ENCODE peak calls at places on chromosomes 3 and 15, in four cellular contexts. N is NB4, L is pancreas, M is breast epithelium. H is an unnamed sample.
A peak's percentile ranks its signal among the peaks of the same experiment; 100 is the strongest.

GRCh38 chr15:65323071-65323511 is 18.6 kb downstream of the RNU5B-1 start:
- DNase-seq in N (no peak), L (peak; percentile 56), M (no peak), H (no peak)

GRCh38 chr3:46668116-46668515 is 25.4 kb downstream of the ALS2CL start:
- DNase-seq in N (no peak), L (no peak), M (no peak), H (peak; percentile 31)

GRCh38 chr3:183287301-183287971 is 34.4 kb downstream of the B3GNT5 start:
- DNase-seq in N (peak; percentile 42), L (no peak), M (no peak), H (no peak)

GRCh38 chr3:45057557-45057956 is 31.5 kb downstream of the CLEC3B start:
- DNase-seq in N (no peak), L (no peak), M (no peak), H (no peak)

GRCh38 chr3:32089476-32089875 is 16.9 kb upstream of the GPD1L start:
- DNase-seq in N (no peak), L (no peak), M (no peak), H (no peak)

GRCh38 chr15:44532689-44533088 is 4.3 kb upstream of the EIF3J start:
- DNase-seq in N (no peak), L (no peak), M (no peak), H (no peak)

GRCh38 chr15:86082619-86083377 is 3.1 kb downstream of the AGBL1 start:
- DNase-seq in N (no peak), L (no peak), M (no peak), H (no peak)

GRCh38 chr3:79326642-79327041 is 441.2 kb downstream of the ROBO1 start:
- DNase-seq in N (no peak), L (no peak), M (no peak), H (no peak)

GRCh38 chr3:99396651-99397050 is 241.7 kb upstream of the COL8A1 start:
- DNase-seq in N (no peak), L (no peak), M (no peak), H (no peak)

GRCh38 chr3:28077566-28077965 is 163.9 kb upstream of the CMC1 start:
- DNase-seq in N (peak; percentile 54), L (peak; percentile 18), M (no peak), H (no peak)

GRCh38 chr3:46705751-46706572 is 4.8 kb downstream of the TMIE start:
- DNase-seq in N (no peak), L (no peak), M (no peak), H (peak; percentile 67)

GRCh38 chr15:32641517-32642059 is at the start of gene SCG5:
- DNase-seq in N (no peak), L (no peak), M (no peak), H (peak; percentile 81)
- H3K4me3 ChIP-seq in N (no peak within 1 kb of the TSS), L (peak within 1 kb of the TSS; percentile 6), M (peak within 1 kb of the TSS; percentile 62), H (peak within 1 kb of the TSS; percentile 24)

DNA sequence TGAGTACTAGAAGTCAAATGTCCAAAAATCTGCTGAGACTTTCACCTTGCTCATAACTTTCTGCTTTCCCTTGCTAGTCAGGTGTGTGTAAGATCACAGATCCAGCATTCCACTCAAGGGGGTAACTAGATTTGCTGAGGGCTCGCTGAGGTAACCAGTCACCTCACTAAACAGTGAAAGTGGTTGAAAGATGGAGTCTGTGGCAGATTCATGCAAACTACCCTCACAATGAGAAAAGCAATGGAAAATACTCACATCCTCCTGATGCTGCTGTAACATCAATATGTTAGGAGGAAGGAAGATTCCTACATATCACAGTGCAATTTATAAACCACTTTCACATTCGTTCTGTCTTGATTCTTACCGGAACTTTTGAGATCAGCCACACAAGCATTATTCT is 174.3 kb upstream of the BCL6 start:
- DNase-seq in N (no peak), L (no peak), M (no peak), H (no peak)
- H3K4me3 ChIP-seq in N (no peak overlapping the region), L (no peak overlapping the region), M (no peak overlapping the region), H (no peak overlapping the region)

GRCh38 chr15:40990789-40991188 is 37.5 kb downstream of the CHAC1 start:
- DNase-seq in N (no peak), L (no peak), M (no peak), H (no peak)
- H3K4me3 ChIP-seq in N (no peak overlapping the region), L (no peak overlapping the region), M (no peak overlapping the region), H (no peak overlapping the region)

GRCh38 chr15:48267766-48268165 is 61.7 kb downstream of the SLC12A1 start:
- DNase-seq in N (no peak), L (no peak), M (no peak), H (no peak)

DNA sequence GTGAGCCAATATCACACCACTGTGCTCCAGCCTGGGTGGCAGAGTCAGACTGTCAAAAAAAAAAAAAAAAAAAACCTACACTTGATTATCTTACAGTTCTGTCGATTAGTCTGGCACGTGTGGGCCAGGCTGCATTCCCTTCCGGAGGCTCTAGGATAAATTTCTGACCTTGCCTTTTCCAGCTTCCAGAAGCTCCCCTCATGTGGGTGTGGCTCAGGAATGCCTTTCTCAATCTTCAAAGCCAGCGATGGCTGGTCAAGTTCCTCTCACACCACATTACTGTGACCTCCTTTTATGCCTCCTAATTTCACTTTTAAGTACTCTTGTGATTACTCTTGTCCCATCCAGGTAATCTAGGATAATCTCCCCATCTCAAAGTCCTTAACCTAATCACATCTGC is 58.2 kb upstream of the DUT start:
- DNase-seq in N (no peak), L (no peak), M (no peak), H (no peak)
- H3K4me3 ChIP-seq in N (no peak overlapping the region), L (no peak overlapping the region), M (no peak overlapping the region), H (no peak overlapping the region)

GRCh38 chr3:124634210-124635168 is 95.8 kb upstream of the UMPS start:
- DNase-seq in N (no peak), L (no peak), M (no peak), H (no peak)
- H3K4me3 ChIP-seq in N (no peak overlapping the region), L (no peak overlapping the region), M (no peak overlapping the region), H (no peak overlapping the region)

GRCh38 chr3:149655826-149656599 is 1.8 kb downstream of the WWTR1 start:
- DNase-seq in N (no peak), L (no peak), M (no peak), H (no peak)
- H3K4me3 ChIP-seq in N (no peak overlapping the region), L (no peak overlapping the region), M (peak overlapping the region; percentile 89), H (peak overlapping the region; percentile 61)

DNA sequence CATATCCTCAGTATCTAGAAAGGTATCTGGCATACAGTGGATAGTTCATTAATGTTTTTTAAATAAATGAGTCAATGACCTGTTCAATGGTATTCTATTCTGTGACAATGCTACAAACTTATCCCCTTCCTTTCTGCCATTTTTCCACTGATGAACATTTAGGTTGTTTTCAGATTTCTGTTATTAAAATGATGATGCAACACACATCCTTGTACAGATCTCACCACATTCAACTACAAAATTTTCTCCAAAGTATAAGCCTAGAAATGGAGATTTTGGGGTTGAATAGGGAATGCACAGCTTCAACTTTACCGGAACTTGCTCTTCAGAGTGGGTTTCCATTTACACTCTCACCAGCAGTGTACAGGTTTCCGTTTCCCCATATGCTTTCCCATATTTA is 210.2 kb downstream of the ISL2 start:
- DNase-seq in N (no peak), L (no peak), M (no peak), H (no peak)
- H3K4me3 ChIP-seq in N (no peak overlapping the region), L (no peak overlapping the region), M (no peak overlapping the region), H (no peak overlapping the region)